ENCODE peak calls at places on chromosomes 7 and 10, in six cellular contexts. One of them, this sample, is unnamed. For H3K36me3, the result is how much of the 10 kb centered on the place peaks cover.

GRCh38 chr10:2214035-2214434 is 476.7 kb upstream of the ADARB2 start:
- DNase-seq in uterus: no peak
- DNase-seq in GM12878: no peak
- DNase-seq in stomach: no peak
- DNase-seq in OCI-LY7: no peak
- DNase-seq in MG63: no peak
- DNase-seq in this sample: no peak

GRCh38 chr10:33123680-33124079 is 165.7 kb upstream of the ITGB1 start:
- DNase-seq in uterus: no peak
- DNase-seq in GM12878: no peak
- DNase-seq in stomach: no peak
- DNase-seq in OCI-LY7: no peak
- DNase-seq in MG63: peak
- DNase-seq in this sample: no peak

GRCh38 chr10:20971901-20972300 is 74.8 kb upstream of the NEBL start:
- DNase-seq in uterus: no peak
- DNase-seq in GM12878: no peak
- DNase-seq in stomach: no peak
- DNase-seq in OCI-LY7: no peak
- DNase-seq in MG63: no peak
- DNase-seq in this sample: no peak

GRCh38 chr7:36468361-36469140 is 78.9 kb downstream of the ANLN start:
- DNase-seq in uterus: no peak
- DNase-seq in GM12878: no peak
- DNase-seq in stomach: no peak
- DNase-seq in OCI-LY7: no peak
- DNase-seq in MG63: no peak
- DNase-seq in this sample: no peak

GRCh38 chr7:137953692-137954470 is 48.0 kb downstream of the CREB3L2 start:
- DNase-seq in uterus: no peak
- DNase-seq in GM12878: no peak
- DNase-seq in stomach: no peak
- DNase-seq in OCI-LY7: no peak
- DNase-seq in MG63: peak
- DNase-seq in this sample: no peak

GRCh38 chr7:47196106-47196630 is 385.7 kb downstream of the TNS3 start:
- DNase-seq in uterus: no peak
- DNase-seq in GM12878: no peak
- DNase-seq in stomach: no peak
- DNase-seq in OCI-LY7: no peak
- DNase-seq in MG63: no peak
- DNase-seq in this sample: no peak

GRCh38 chr7:12244129-12244528 is 33.0 kb downstream of the TMEM106B start:
- DNase-seq in uterus: no peak
- DNase-seq in GM12878: no peak
- DNase-seq in stomach: peak
- DNase-seq in OCI-LY7: no peak
- DNase-seq in MG63: peak
- DNase-seq in this sample: peak

GRCh38 chr10:35493196-35494118 is 111.7 kb upstream of the GJD4 start:
- DNase-seq in uterus: no peak
- DNase-seq in GM12878: no peak
- DNase-seq in stomach: peak
- DNase-seq in OCI-LY7: peak
- DNase-seq in MG63: no peak
- DNase-seq in this sample: no peak

GRCh38 chr10:122279725-122280141 is 8.6 kb downstream of the BTBD16 start:
- DNase-seq in uterus: no peak
- DNase-seq in GM12878: no peak
- DNase-seq in stomach: peak
- DNase-seq in OCI-LY7: peak
- DNase-seq in MG63: peak
- DNase-seq in this sample: peak

GRCh38 chr10:49743464-49744075 is 18.6 kb downstream of the OGDHL start:
- DNase-seq in uterus: no peak
- DNase-seq in GM12878: no peak
- DNase-seq in stomach: peak
- DNase-seq in OCI-LY7: no peak
- DNase-seq in MG63: no peak
- DNase-seq in this sample: no peak

GRCh38 chr7:3168370-3168769 is 124.7 kb upstream of the CARD11 start:
- DNase-seq in uterus: no peak
- DNase-seq in GM12878: no peak
- DNase-seq in stomach: no peak
- DNase-seq in OCI-LY7: no peak
- DNase-seq in MG63: no peak
- DNase-seq in this sample: no peak

GRCh38 chr10:7085913-7086589 is 324.8 kb downstream of the SFMBT2 start:
- DNase-seq in uterus: no peak
- DNase-seq in GM12878: no peak
- DNase-seq in stomach: no peak
- DNase-seq in OCI-LY7: no peak
- DNase-seq in MG63: peak
- DNase-seq in this sample: peak

GRCh38 chr7:30351274-30351673 is 66.9 kb downstream of the ZNRF2 start:
- DNase-seq in uterus: no peak
- DNase-seq in GM12878: no peak
- DNase-seq in stomach: no peak
- DNase-seq in OCI-LY7: no peak
- DNase-seq in MG63: no peak
- DNase-seq in this sample: no peak

GRCh38 chr7:119270045-119270464 is 1002.9 kb upstream of the KCND2 start:
- DNase-seq in uterus: peak
- DNase-seq in GM12878: no peak
- DNase-seq in stomach: peak
- DNase-seq in OCI-LY7: peak
- DNase-seq in MG63: peak
- DNase-seq in this sample: peak

GRCh38 chr10:104686829-104687228 is 45.7 kb downstream of the SORCS3 start:
- DNase-seq in uterus: no peak
- DNase-seq in GM12878: no peak
- DNase-seq in stomach: no peak
- DNase-seq in OCI-LY7: no peak
- DNase-seq in MG63: no peak
- DNase-seq in this sample: no peak

GRCh38 chr7:111605246-111605645 is 43.0 kb upstream of the IMMP2L start:
- DNase-seq in uterus: no peak
- DNase-seq in GM12878: no peak
- DNase-seq in stomach: no peak
- DNase-seq in OCI-LY7: no peak
- DNase-seq in MG63: no peak
- DNase-seq in this sample: no peak

GRCh38 chr10:13686331-13686752 is 99.6 kb downstream of the PRPF18 start:
- DNase-seq in uterus: no peak
- DNase-seq in GM12878: no peak
- DNase-seq in stomach: no peak
- DNase-seq in OCI-LY7: no peak
- DNase-seq in MG63: no peak
- DNase-seq in this sample: no peak

GRCh38 chr10:86197166-86197790 is 169.3 kb downstream of the GRID1 start:
- DNase-seq in uterus: peak
- DNase-seq in GM12878: no peak
- DNase-seq in stomach: peak
- DNase-seq in OCI-LY7: no peak
- DNase-seq in MG63: no peak
- DNase-seq in this sample: no peak

GRCh38 chr7:69864283-69864682 is 266.0 kb downstream of the AUTS2 start:
- DNase-seq in uterus: no peak
- DNase-seq in GM12878: no peak
- DNase-seq in stomach: no peak
- DNase-seq in OCI-LY7: no peak
- DNase-seq in MG63: no peak
- DNase-seq in this sample: no peak

GRCh38 chr7:2478800-2479199 is 2.6 kb upstream of the GRIFIN start:
- DNase-seq in uterus: no peak
- DNase-seq in GM12878: no peak
- DNase-seq in stomach: peak
- DNase-seq in OCI-LY7: no peak
- DNase-seq in MG63: peak
- DNase-seq in this sample: no peak

GRCh38 chr7:36264123-36264916 is 111.3 kb downstream of the EEPD1 start:
- DNase-seq in uterus: no peak
- DNase-seq in GM12878: no peak
- DNase-seq in stomach: no peak
- DNase-seq in OCI-LY7: peak
- DNase-seq in MG63: no peak
- DNase-seq in this sample: no peak

GRCh38 chr7:135078051-135078450 is 69.8 kb upstream of the TMEM140 start:
- DNase-seq in uterus: no peak
- DNase-seq in GM12878: no peak
- DNase-seq in stomach: no peak
- DNase-seq in OCI-LY7: no peak
- DNase-seq in MG63: no peak
- DNase-seq in this sample: no peak

GRCh38 chr7:44661233-44661632 is 54.8 kb downstream of the OGDH start:
- DNase-seq in uterus: no peak
- DNase-seq in GM12878: no peak
- DNase-seq in stomach: no peak
- DNase-seq in OCI-LY7: no peak
- DNase-seq in MG63: no peak
- DNase-seq in this sample: no peak
- H3K36me3 ChIP-seq in uterus: under half
- H3K36me3 ChIP-seq in GM12878: under half
- H3K36me3 ChIP-seq in stomach: under half
- H3K36me3 ChIP-seq in OCI-LY7: half or more
- H3K36me3 ChIP-seq in MG63: half or more
- H3K36me3 ChIP-seq in this sample: under half

GRCh38 chr10:71810048-71810750 is 36.9 kb upstream of the VSIR start:
- DNase-seq in uterus: no peak
- DNase-seq in GM12878: no peak
- DNase-seq in stomach: no peak
- DNase-seq in OCI-LY7: no peak
- DNase-seq in MG63: no peak
- DNase-seq in this sample: no peak
- H3K36me3 ChIP-seq in uterus: under half
- H3K36me3 ChIP-seq in GM12878: under half
- H3K36me3 ChIP-seq in stomach: under half
- H3K36me3 ChIP-seq in OCI-LY7: under half
- H3K36me3 ChIP-seq in MG63: under half
- H3K36me3 ChIP-seq in this sample: under half

GRCh38 chr10:124899151-124899550 is 42.8 kb upstream of the ZRANB1 start:
- DNase-seq in uterus: no peak
- DNase-seq in GM12878: no peak
- DNase-seq in stomach: no peak
- DNase-seq in OCI-LY7: no peak
- DNase-seq in MG63: no peak
- DNase-seq in this sample: no peak
- H3K36me3 ChIP-seq in uterus: under half
- H3K36me3 ChIP-seq in GM12878: under half
- H3K36me3 ChIP-seq in stomach: under half
- H3K36me3 ChIP-seq in OCI-LY7: under half
- H3K36me3 ChIP-seq in MG63: under half
- H3K36me3 ChIP-seq in this sample: under half

DNA sequence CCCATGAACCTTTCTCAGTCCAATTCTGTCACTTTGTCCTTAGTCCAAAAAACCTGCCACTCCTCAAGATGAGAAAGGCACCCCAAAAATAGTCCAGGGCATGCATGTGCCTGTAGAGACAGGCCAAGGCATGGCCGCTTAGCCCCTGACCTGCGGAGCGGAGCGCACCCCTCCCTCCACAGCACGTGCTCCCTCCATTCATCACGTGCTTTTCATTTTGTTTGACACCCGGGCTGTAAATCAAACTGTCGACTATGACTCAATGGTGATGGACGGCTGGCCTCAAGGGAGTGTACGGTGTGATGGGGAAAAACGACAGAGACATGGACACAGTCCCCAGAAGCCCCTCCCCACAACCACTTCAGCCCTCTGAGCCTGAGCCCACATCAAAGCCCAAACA is 90.6 kb downstream of the ZRANB1 start:
- DNase-seq in uterus: no peak
- DNase-seq in GM12878: no peak
- DNase-seq in stomach: no peak
- DNase-seq in OCI-LY7: no peak
- DNase-seq in MG63: no peak
- DNase-seq in this sample: no peak
- H3K36me3 ChIP-seq in uterus: under half
- H3K36me3 ChIP-seq in GM12878: under half
- H3K36me3 ChIP-seq in stomach: under half
- H3K36me3 ChIP-seq in OCI-LY7: under half
- H3K36me3 ChIP-seq in MG63: under half
- H3K36me3 ChIP-seq in this sample: under half

DNA sequence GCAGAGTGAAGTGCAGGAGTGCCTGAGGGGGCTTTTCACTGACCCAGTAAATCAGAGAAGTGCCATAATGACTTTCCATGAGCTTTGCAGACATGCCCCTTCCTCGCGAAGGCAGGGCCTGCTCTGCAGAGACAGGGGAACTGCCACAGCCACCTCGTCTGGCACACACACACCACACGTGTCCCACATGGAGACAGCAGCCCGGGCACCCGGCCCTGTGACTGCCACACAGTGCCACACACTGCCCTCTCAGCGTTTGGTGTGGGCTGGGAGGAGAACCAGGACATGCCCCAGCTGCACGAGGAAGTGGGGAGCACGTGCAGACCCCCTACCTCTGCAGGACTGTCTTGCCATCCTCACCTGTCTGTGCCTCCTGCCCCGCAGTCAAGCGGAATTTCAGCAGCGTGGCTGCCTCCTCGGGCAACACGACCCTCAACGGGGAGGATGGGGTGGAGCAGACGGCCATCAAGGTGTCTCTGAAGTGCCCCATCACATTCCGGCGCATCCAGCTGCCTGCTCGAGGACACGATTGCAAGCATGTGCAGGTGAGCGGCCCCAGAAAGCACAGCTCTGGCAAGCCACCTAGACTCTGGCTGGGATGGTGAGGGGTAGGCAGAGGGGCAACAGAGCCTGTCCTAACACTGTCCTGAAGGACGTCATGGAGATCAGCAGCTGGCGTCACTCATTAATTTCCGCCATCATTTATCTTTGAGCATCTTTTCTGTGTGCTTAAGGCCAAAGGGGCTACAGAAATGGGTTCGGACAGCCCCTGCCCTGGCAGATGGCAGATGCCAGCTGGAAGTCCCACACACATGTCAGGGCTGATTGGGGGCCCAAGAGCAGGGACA is 43.4 kb upstream of the PPIF start:
- DNase-seq in uterus: no peak
- DNase-seq in GM12878: no peak
- DNase-seq in stomach: no peak
- DNase-seq in OCI-LY7: no peak
- DNase-seq in MG63: no peak
- DNase-seq in this sample: no peak
- H3K36me3 ChIP-seq in uterus: under half
- H3K36me3 ChIP-seq in GM12878: under half
- H3K36me3 ChIP-seq in stomach: half or more
- H3K36me3 ChIP-seq in OCI-LY7: half or more
- H3K36me3 ChIP-seq in MG63: half or more
- H3K36me3 ChIP-seq in this sample: under half